ENCODE peak calls at places on chromosome 9, in eight cellular contexts. A is GM06990, E is GM23338, Q is AG04449, B is A549, Y is cardiac muscle cell, I is gastrocnemius medialis, J is heart right ventricle. P is an unnamed sample.
A peak's percentile ranks its signal among the peaks of the same experiment; 100 is the strongest.

GRCh38 chr9:87350915-87351314 is 146.8 kb upstream of the DAPK1 start:
- DNase-seq in A (no peak), E (no peak), Q (no peak), B (no peak), Y (no peak), I (no peak), J (no peak), P (no peak)

GRCh38 chr9:80842383-80842782 is 847.0 kb downstream of the TLE1 start:
- DNase-seq in A (no peak), E (no peak), Q (peak; percentile 28), B (no peak), Y (no peak), I (no peak), J (no peak), P (no peak)

GRCh38 chr9:93479726-93480125 is 26.3 kb upstream of the FAM120AOS start:
- DNase-seq in A (no peak), E (no peak), Q (no peak), B (no peak), Y (no peak), I (no peak), J (no peak), P (peak; percentile 23)

GRCh38 chr9:2281031-2281802 is 266.1 kb downstream of the SMARCA2 start:
- DNase-seq in A (no peak), E (peak; percentile 98), Q (no peak), B (no peak), Y (peak; percentile 14), I (no peak), J (no peak), P (no peak)

GRCh38 chr9:36341936-36342577 is 58.0 kb downstream of the RNF38 start:
- DNase-seq in A (peak; percentile 45), E (no peak), Q (no peak), B (no peak), Y (no peak), I (no peak), J (no peak), P (no peak)

GRCh38 chr9:14749738-14750137 is 27.2 kb upstream of the CER1 start:
- DNase-seq in A (no peak), E (peak; percentile 17), Q (no peak), B (no peak), Y (no peak), I (no peak), J (no peak), P (no peak)

GRCh38 chr9:4020747-4021296 is 279.0 kb downstream of the GLIS3 start:
- DNase-seq in A (no peak), E (no peak), Q (no peak), B (no peak), Y (peak; percentile 63), I (no peak), J (no peak), P (no peak)

GRCh38 chr9:111926421-111926875 is 29.8 kb downstream of the UGCG start:
- DNase-seq in A (peak; percentile 76), E (no peak), Q (peak; percentile 50), B (no peak), Y (no peak), I (no peak), J (peak; percentile 33), P (peak; percentile 76)

GRCh38 chr9:114894801-114895433 is 35.5 kb downstream of the TNFSF8 start:
- DNase-seq in A (peak; percentile 13), E (peak; percentile 62), Q (peak; percentile 85), B (peak; percentile 85), Y (no peak), I (no peak), J (peak; percentile 29), P (peak; percentile 94)

GRCh38 chr9:123309611-123310010 is 41.2 kb upstream of the STRBP start:
- DNase-seq in A (no peak), E (no peak), Q (no peak), B (no peak), Y (no peak), I (no peak), J (no peak), P (no peak)

GRCh38 chr9:128162215-128163026 is 2.4 kb downstream of the BBLN start:
- DNase-seq in A (no peak), E (no peak), Q (no peak), B (no peak), Y (no peak), I (peak; percentile 51), J (peak; percentile 34), P (no peak)

GRCh38 chr9:15286288-15286834 is 20.7 kb downstream of the TTC39B start:
- DNase-seq in A (no peak), E (no peak), Q (no peak), B (no peak), Y (no peak), I (no peak), J (no peak), P (no peak)

GRCh38 chr9:34869390-34869789 is 88.7 kb upstream of the PHF24 start:
- DNase-seq in A (no peak), E (peak; percentile 48), Q (no peak), B (peak; percentile 47), Y (peak; percentile 26), I (no peak), J (no peak), P (no peak)

GRCh38 chr9:108182950-108183381 is 672.8 kb downstream of the ACTL7B start:
- DNase-seq in A (peak; percentile 48), E (no peak), Q (no peak), B (no peak), Y (no peak), I (no peak), J (no peak), P (no peak)

GRCh38 chr9:99622679-99623078 is 199.0 kb upstream of the NR4A3 start:
- DNase-seq in A (no peak), E (no peak), Q (no peak), B (no peak), Y (no peak), I (no peak), J (no peak), P (no peak)

GRCh38 chr9:99626424-99626823 is 195.3 kb upstream of the NR4A3 start:
- DNase-seq in A (no peak), E (no peak), Q (no peak), B (no peak), Y (no peak), I (no peak), J (no peak), P (no peak)

GRCh38 chr9:99623780-99624364 is 197.8 kb upstream of the NR4A3 start:
- DNase-seq in A (no peak), E (no peak), Q (no peak), B (no peak), Y (no peak), I (no peak), J (no peak), P (no peak)

GRCh38 chr9:99621040-99621439 is 200.6 kb upstream of the NR4A3 start:
- DNase-seq in A (no peak), E (no peak), Q (no peak), B (no peak), Y (peak; percentile 22), I (no peak), J (no peak), P (no peak)

DNA sequence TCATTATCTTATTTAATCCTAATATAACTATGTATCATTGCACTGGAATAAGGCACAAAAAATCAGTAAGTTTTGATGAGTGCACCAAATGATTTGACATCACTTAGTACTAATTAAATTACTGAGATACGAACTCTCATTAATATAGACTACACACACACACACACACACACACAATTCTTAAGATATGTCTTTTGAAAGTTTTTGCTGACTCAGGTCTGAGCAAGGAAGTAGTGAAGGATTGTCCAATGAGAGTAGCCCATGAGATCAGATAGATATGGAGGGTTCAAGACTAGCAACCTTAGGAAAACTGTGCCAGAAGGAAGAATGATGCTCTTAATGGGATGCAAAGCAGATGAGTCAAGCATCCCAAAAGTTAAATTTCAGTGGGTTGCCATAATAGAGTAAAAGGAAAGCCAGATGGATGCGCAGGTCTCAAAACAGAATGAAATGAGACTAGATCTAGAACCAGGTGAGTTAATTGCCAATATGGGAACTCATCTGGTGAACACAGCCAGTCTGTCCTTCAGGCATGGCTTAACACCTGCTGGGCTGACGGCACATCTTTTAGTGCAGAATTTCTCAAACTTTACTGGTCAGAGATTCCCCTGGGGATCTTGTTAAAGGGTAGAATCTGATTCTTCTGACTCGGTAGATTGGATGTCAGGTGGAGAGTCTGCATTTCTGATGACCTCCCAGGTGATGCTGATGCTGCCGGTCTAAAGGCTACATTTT is 197.0 kb upstream of the NR4A3 start:
- DNase-seq in A (no peak), E (no peak), Q (no peak), B (no peak), Y (no peak), I (no peak), J (no peak), P (no peak)
- H3K4me3 ChIP-seq in A (no peak overlapping the region), E (no peak overlapping the region), Q (no peak overlapping the region), B (no peak overlapping the region), Y (no peak overlapping the region), I (no peak overlapping the region), J (no peak overlapping the region), P (no peak overlapping the region)

GRCh38 chr9:89604463-89605180 is at the start of gene GADD45G:
- DNase-seq in A (peak; percentile 80), E (peak; percentile 98), Q (no peak), B (peak; percentile 56), Y (peak; percentile 94), I (peak; percentile 82), J (peak; percentile 88), P (peak; percentile 45)
- H3K4me3 ChIP-seq in A (peak within 1 kb of the TSS; percentile 39), E (peak within 1 kb of the TSS; percentile 94), Q (peak within 1 kb of the TSS; percentile 32), B (peak within 1 kb of the TSS; percentile 48), Y (peak within 1 kb of the TSS; percentile 93), I (peak within 1 kb of the TSS; percentile 84), J (peak within 1 kb of the TSS; percentile 83), P (peak within 1 kb of the TSS; percentile 51)

DNA sequence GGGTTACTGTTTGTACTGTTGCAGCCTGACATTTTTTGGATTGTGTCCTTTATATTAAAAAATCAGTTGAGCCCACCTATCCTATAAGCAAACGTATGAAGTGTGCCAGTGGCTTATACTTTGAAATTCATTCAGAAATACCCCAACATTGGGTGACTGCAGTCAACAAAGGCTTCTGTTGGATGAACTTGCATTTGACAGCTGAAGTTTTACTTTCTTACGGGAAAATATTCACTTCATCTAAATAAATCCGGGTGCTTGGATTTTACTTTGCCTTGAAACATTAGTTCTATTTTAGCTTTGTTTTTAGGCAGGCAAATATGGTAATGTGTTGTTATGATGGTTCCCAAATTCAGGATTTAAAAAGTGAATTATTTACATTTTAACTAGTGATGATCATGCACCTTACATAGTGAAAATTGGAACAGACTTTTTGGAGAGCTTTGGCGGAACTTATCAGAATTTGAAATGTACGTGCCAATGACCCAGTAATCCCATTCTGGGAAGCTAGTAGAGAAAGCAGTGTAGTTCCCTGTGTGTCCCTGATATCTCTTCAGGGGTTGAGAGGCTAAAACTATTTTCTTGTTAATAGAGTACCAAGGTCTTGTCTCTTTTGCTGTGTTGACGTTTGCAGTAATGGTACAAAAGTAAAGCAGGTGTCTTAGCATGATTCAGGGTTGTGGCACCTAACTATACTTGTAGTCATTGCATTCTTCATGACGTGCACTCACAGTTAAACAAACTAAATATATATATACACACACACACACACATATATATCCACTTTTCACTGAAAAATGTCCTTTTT is 21.9 kb downstream of the EXOSC2 start:
- DNase-seq in A (no peak), E (no peak), Q (no peak), B (no peak), Y (peak; percentile 21), I (no peak), J (no peak), P (no peak)
- H3K4me3 ChIP-seq in A (peak overlapping the region; percentile 91), E (peak overlapping the region; percentile 86), Q (peak overlapping the region; percentile 79), B (peak overlapping the region; percentile 90), Y (peak overlapping the region; percentile 89), I (peak overlapping the region; percentile 90), J (peak overlapping the region; percentile 99), P (peak overlapping the region; percentile 87)

DNA sequence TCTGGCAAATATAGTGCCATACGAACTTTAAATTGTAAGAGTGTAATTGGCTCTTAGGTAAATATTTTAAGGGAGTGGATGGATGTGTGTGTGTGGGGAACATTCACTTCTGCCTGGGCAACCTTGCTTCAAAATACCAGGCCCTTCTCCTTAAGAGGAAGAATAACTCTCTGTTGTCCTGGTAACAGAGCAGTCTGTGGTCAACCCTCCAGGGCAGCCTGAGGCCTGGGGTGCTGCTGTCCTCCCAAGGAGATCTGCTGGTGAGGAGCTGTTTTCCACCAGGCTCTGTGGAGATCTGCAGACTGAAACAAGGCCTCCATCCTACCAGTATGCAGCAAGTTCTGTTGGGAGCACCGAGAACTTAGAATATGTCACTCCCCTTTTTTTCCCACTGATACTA is 325.2 kb downstream of the PSAT1 start:
- DNase-seq in A (no peak), E (no peak), Q (no peak), B (no peak), Y (no peak), I (no peak), J (no peak), P (no peak)
- H3K4me3 ChIP-seq in A (no peak overlapping the region), E (no peak overlapping the region), Q (no peak overlapping the region), B (no peak overlapping the region), Y (no peak overlapping the region), I (no peak overlapping the region), J (no peak overlapping the region), P (no peak overlapping the region)